ENCODE peak calls at places on chromosomes 12 and 14, in six cellular contexts. T is endothelial cell of umbilical vein, N is A549, J is GM12878, W is HepG2, G is K562. Y is an unnamed sample.

GRCh38 chr14:22221508-22221907 is 367.5 kb downstream of the DAD1 start:
- DNase-seq in T (peak; percentile 16), N (peak; percentile 8), J (no peak), W (peak; percentile 39), G (peak; percentile 3), Y (peak; percentile 37)

GRCh38 chr14:60648934-60649814 is at the start of gene SIX1:
- DNase-seq in T (peak; percentile 83), N (peak; percentile 93), J (no peak), W (peak; percentile 77), G (peak; percentile 69), Y (peak; percentile 85)

GRCh38 chr12:98757455-98757854 is 112.4 kb downstream of the APAF1 start:
- DNase-seq in T (no peak), N (no peak), J (no peak), W (no peak), G (no peak), Y (no peak)

GRCh38 chr14:70143306-70143705 is 45.4 kb downstream of the SLC8A3 start:
- DNase-seq in T (no peak), N (no peak), J (no peak), W (no peak), G (no peak), Y (no peak)

GRCh38 chr12:34372003-34372402 is 349.7 kb downstream of the ALG10 start:
- DNase-seq in T (no peak), N (no peak), J (no peak), W (no peak), G (no peak), Y (no peak)

GRCh38 chr12:54040148-54040494 is 7.3 kb downstream of the HOXC5 start:
- DNase-seq in T (no peak), N (peak; percentile 57), J (no peak), W (no peak), G (peak; percentile 65), Y (no peak)

GRCh38 chr14:74645244-74645643 is 33.2 kb upstream of the LTBP2 start:
- DNase-seq in T (no peak), N (no peak), J (no peak), W (no peak), G (no peak), Y (no peak)

GRCh38 chr12:27703720-27704452 is 6.7 kb upstream of the MRPS35 start:
- DNase-seq in T (peak; percentile 87), N (peak; percentile 88), J (peak; percentile 43), W (peak; percentile 75), G (peak; percentile 82), Y (peak; percentile 92)

GRCh38 chr12:10153271-10154144 is 18.4 kb downstream of the OLR1 start:
- DNase-seq in T (peak; percentile 81), N (peak; percentile 78), J (no peak), W (peak; percentile 16), G (peak; percentile 48), Y (peak; percentile 65)

GRCh38 chr14:22610931-22611330 is 12.8 kb downstream of the ABHD4 start:
- DNase-seq in T (no peak), N (no peak), J (no peak), W (no peak), G (no peak), Y (peak; percentile 17)

GRCh38 chr14:48914921-48915320 is 671.3 kb downstream of the RPS29 start:
- DNase-seq in T (no peak), N (no peak), J (no peak), W (no peak), G (no peak), Y (no peak)

GRCh38 chr14:58912799-58913432 is 275.2 kb downstream of the DACT1 start:
- DNase-seq in T (no peak), N (peak; percentile 10), J (no peak), W (no peak), G (no peak), Y (no peak)

GRCh38 chr14:36268957-36269734 is 51.3 kb downstream of the MBIP start:
- DNase-seq in T (no peak), N (no peak), J (no peak), W (no peak), G (no peak), Y (no peak)

GRCh38 chr12:108616941-108617858 is 16.5 kb downstream of the SELPLG start:
- DNase-seq in T (no peak), N (no peak), J (peak; percentile 93), W (no peak), G (no peak), Y (peak; percentile 89)

GRCh38 chr12:50222275-50222783 is 55.2 kb upstream of the CERS5 start:
- DNase-seq in T (peak; percentile 89), N (peak; percentile 73), J (no peak), W (no peak), G (peak; percentile 84), Y (peak; percentile 68)

GRCh38 chr12:103947871-103948555 is 17.7 kb upstream of the TDG start:
- DNase-seq in T (no peak), N (no peak), J (no peak), W (no peak), G (no peak), Y (no peak)

GRCh38 chr14:104972301-104973211 is 5.6 kb downstream of the AHNAK2 start:
- DNase-seq in T (peak; percentile 63), N (peak; percentile 93), J (no peak), W (no peak), G (no peak), Y (no peak)

DNA sequence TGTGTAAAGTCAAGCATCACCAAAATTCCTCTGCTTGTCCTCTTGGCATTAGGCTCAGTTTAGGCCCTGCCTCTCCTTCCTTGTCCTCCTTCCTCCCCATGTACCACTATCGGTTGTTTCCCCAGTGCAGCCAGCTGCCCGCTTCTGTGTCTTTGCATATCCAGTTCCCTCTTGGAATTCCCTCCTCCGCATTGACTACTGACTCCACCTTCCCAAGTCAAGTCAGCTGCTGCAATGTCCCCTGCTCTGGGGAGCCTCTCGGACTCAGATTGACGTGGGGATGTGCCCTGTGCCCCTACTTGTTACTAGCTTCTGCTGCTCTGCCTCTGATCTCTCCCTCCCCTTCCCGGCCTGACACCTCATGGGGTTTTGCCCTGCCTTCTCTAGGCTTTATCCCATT is 2.2 kb upstream of the CD9 start:
- DNase-seq in T (no peak), N (no peak), J (no peak), W (no peak), G (no peak), Y (no peak)
- TF ChIP-seq MYC in T (no peak), N (no peak), J (no peak), W (no peak), G (no peak), Y (no peak)

GRCh38 chr14:91320266-91320665 is 75.8 kb upstream of the GPR68 start:
- DNase-seq in T (no peak), N (no peak), J (no peak), W (no peak), G (no peak), Y (no peak)

GRCh38 chr14:91315844-91316267 is 71.4 kb upstream of the GPR68 start:
- DNase-seq in T (no peak), N (no peak), J (peak; percentile 88), W (no peak), G (no peak), Y (peak; percentile 93)

GRCh38 chr14:91316761-91317160 is 72.3 kb upstream of the GPR68 start:
- DNase-seq in T (no peak), N (no peak), J (no peak), W (no peak), G (no peak), Y (no peak)

GRCh38 chr14:91318911-91319310 is 74.4 kb upstream of the GPR68 start:
- DNase-seq in T (no peak), N (no peak), J (no peak), W (no peak), G (no peak), Y (no peak)

DNA sequence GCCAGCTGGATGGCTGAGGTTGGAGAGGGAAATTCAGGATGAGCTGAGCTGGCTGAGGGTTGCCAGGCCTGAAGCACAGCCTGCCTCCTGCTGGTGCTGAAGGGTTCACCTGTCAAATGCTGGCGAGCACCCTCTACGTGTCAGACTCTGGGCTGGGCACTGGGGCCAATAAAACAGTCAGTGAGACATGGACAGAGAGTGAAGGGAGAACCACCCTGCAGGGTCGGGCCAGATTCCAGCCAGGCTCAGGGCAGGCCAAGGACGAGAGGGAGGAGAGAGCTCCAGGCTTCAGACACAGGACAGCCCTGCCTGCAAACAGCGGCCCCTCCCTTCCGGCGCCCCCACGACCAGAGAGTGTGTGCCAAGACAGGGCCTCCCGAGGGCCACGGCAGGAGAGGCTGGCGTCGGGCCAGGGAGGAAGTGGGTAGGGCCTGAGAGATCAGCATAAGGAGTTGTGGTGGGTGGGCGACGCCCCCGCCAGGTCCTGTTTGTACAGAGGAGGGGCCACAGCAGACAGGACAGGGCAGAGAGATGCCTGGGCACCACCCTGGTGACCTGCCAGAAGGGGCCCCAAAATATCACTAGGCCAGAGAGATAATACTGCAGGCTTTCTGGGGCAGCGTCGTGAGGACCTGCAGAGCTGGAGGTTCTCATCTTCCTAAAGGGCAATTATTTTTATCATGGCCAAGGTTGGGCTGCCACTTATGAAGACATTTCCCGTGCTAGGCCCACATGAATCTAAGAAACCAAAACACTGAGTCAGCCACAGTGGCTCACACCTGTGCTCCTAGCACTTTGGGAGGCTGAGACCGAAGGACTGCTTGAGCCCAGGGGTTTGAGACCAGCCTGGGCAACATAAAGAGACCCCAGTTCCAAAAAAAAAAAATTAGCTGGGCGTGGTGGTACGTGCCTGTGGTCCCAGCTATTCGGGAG is 73.1 kb upstream of the GPR68 start:
- DNase-seq in T (peak; percentile 52), N (no peak), J (no peak), W (no peak), G (no peak), Y (peak; percentile 93)
- TF ChIP-seq CTCF in T (peak; percentile 15), N (no peak), J (peak; percentile 11), W (no peak), G (no peak), Y (peak; percentile 10)

DNA sequence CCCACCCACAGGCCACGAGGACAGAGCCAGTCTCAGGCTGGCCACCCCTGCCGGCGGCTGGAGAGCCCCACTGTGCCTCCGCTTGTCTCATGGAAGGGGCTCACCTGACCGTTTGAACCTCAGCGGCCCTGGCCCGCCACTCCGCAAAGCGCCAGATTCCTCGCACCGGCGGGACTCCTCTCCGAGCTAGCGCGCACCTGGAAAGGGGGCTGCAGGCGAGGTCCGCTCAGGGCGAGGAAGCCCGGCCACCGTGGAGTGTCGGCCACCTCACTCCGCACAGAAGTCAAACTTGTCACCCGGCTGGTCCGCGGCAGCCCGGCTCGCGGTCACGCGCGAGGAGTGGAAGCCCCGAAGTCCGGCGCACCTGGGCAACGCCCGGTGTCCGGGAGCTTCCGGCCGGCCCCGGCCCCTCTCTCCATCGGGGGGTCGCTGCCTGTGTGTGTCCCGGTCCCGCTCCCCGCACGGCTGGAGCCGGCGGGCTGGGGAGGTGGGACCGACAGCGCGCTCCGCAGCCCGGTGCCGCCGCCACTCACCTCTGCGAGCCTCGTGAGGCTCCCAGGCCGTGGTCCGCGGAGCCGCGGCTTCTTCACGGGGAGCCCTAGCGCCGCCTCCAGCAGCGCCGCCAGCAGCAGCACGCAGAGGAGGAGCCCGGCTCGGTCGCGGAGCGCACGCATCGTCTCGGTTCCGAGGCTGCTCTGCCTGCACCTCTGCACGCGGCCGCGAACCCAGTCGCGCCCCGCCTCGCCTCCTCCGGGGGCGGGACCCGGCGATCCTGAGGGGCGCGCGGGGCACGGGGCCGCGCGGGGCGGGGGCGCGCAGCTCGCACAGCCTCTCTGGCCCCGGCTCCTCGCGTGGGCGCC is at the start of gene ISM2:
- DNase-seq in T (peak; percentile 12), N (peak; percentile 32), J (no peak), W (peak; percentile 44), G (peak; percentile 51), Y (peak; percentile 31)
- TF ChIP-seq MYC in T (no peak), N (no peak), J (no peak), W (peak; percentile 85), G (no peak), Y (no peak)

DNA sequence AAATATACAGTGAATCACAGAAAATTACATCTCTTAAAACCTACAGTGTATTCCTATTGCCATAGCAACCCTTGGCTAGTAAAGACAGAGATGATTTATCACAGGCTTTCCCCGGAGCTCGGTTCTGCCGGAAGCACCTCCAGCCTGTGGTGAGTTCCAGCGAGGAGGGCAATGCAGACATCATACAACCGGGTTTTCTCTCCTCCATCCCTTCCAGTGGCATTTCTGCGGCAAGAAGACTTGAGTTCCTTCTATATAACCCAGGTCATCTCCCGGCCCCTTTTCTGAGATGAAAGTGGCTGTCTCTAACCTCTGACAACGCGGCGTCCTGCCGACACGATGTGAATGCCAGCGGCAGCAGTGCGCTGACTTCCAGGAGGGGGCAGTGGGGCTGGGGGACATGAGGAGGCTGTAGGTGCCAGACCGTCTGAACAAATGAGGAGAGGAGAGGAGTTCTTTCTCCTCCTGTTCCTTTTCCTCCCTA is 68.5 kb upstream of the MAX start:
- DNase-seq in T (peak; percentile 70), N (peak; percentile 57), J (peak; percentile 40), W (no peak), G (peak; percentile 11), Y (peak; percentile 33)
- TF ChIP-seq CTCF in T (peak; percentile 46), N (peak; percentile 43), J (peak; percentile 43), W (peak; percentile 70), G (no peak), Y (peak; percentile 7)